ENCODE peak calls at places on chromosome 1, in nine cellular contexts. A is brain microvascular endothelial cell, Z is nephron progenitor cell, S is heart left ventricle, C is GM20000, K is HFFc6, T is mesothelial cell of epicardium, R is body of pancreas, U is BE2C. V is an unnamed sample.
A peak's percentile ranks its signal among the peaks of the same experiment; 100 is the strongest.

GRCh38 chr1:228045871-228046270 is 36.6 kb upstream of the ARF1 start:
- DNase-seq in A (no peak), Z (no peak), S (no peak), C (no peak), K (no peak), T (no peak), R (no peak), U (no peak), V (no peak)

GRCh38 chr1:93851327-93851712 is 27.7 kb downstream of the DNTTIP2 start:
- DNase-seq in A (no peak), Z (no peak), S (no peak), C (no peak), K (no peak), T (no peak), R (no peak), U (no peak), V (no peak)

GRCh38 chr1:156706647-156707008 is 1.2 kb upstream of the CRABP2 start:
- DNase-seq in A (no peak), Z (peak; percentile 82), S (peak; percentile 58), C (no peak), K (no peak), T (peak; percentile 69), R (peak; percentile 62), U (peak; percentile 40), V (no peak)

GRCh38 chr1:226365831-226366231 is 42.1 kb downstream of the PARP1 start:
- DNase-seq in A (peak; percentile 29), Z (no peak), S (no peak), C (no peak), K (no peak), T (no peak), R (no peak), U (no peak), V (no peak)

GRCh38 chr1:243712890-243713425 is 137.1 kb downstream of the AKT3 start:
- DNase-seq in A (no peak), Z (no peak), S (no peak), C (no peak), K (no peak), T (no peak), R (no peak), U (no peak), V (no peak)

GRCh38 chr1:201490708-201491131 is 16.2 kb downstream of the CSRP1 start:
- DNase-seq in A (no peak), Z (no peak), S (no peak), C (no peak), K (no peak), T (no peak), R (no peak), U (no peak), V (no peak)

GRCh38 chr1:31793586-31794285 is 22.1 kb downstream of the SPOCD1 start:
- DNase-seq in A (no peak), Z (no peak), S (no peak), C (no peak), K (no peak), T (peak; percentile 27), R (no peak), U (no peak), V (no peak)

GRCh38 chr1:43565600-43566360 is 35.1 kb downstream of the PTPRF start:
- DNase-seq in A (peak; percentile 18), Z (peak; percentile 84), S (peak; percentile 59), C (peak; percentile 88), K (no peak), T (peak; percentile 69), R (peak; percentile 75), U (peak; percentile 79), V (peak; percentile 61)

GRCh38 chr1:32767641-32768040 is 49.5 kb downstream of the YARS1 start:
- DNase-seq in A (no peak), Z (no peak), S (no peak), C (peak; percentile 9), K (no peak), T (no peak), R (peak; percentile 37), U (no peak), V (no peak)

GRCh38 chr1:2582401-2582800 is 4.2 kb upstream of the PRXL2B start:
- DNase-seq in A (no peak), Z (no peak), S (no peak), C (no peak), K (no peak), T (no peak), R (no peak), U (no peak), V (no peak)

GRCh38 chr1:147580200-147580557 is 38.9 kb downstream of the BCL9 start:
- DNase-seq in A (no peak), Z (no peak), S (no peak), C (no peak), K (no peak), T (no peak), R (no peak), U (no peak), V (no peak)

GRCh38 chr1:54701996-54702395 is 13.7 kb upstream of the TTC4 start:
- DNase-seq in A (no peak), Z (no peak), S (no peak), C (no peak), K (no peak), T (no peak), R (no peak), U (no peak), V (no peak)

GRCh38 chr1:78005755-78006154 is 1.0 kb downstream of the DNAJB4 start:
- DNase-seq in A (peak; percentile 81), Z (no peak), S (no peak), C (no peak), K (peak; percentile 86), T (no peak), R (peak; percentile 46), U (no peak), V (no peak)

GRCh38 chr1:42479621-42480020 is 16.5 kb downstream of the CCDC30 start:
- DNase-seq in A (peak; percentile 55), Z (peak; percentile 3), S (no peak), C (no peak), K (peak; percentile 7), T (no peak), R (no peak), U (peak; percentile 3), V (no peak)
- TF ChIP-seq CTCF in A (peak; percentile 41), Z (no peak), S (no peak), C (no peak), K (peak; percentile 38), T (no peak), R (no peak), U (peak; percentile 22), V (peak; percentile 35)

DNA sequence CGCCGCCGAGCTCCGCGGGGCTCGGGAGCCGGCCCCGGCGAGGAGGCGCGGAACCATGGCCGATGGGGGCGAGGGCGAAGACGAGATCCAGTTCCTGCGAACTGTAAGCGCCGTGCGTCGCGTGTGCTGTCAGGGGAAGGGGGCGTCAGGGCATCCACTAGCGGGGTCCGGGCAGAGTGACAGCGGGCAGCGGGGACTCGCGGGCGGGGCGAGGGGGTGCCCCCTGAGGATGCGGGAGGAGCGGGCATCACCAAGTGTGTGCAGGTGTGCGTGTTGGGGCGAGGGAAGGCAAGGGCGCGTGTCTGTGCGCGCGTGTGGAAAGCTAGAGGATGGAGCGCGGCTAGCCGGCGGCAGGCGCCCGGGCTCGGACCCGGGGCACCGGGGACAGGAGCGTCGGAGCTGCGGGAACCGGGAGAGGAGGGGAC is 495 bp downstream of the RYR2 start:
- DNase-seq in A (no peak), Z (no peak), S (no peak), C (no peak), K (no peak), T (no peak), R (no peak), U (peak; percentile 22), V (peak; percentile 3)
- TF ChIP-seq CTCF in A (no peak), Z (no peak), S (no peak), C (no peak), K (no peak), T (no peak), R (no peak), U (no peak), V (no peak)

GRCh38 chr1:196873385-196873784 is 14.5 kb upstream of the CFHR4 start:
- DNase-seq in A (no peak), Z (no peak), S (no peak), C (no peak), K (no peak), T (no peak), R (no peak), U (no peak), V (no peak)

GRCh38 chr1:196875935-196876334 is 11.9 kb upstream of the CFHR4 start:
- DNase-seq in A (no peak), Z (no peak), S (no peak), C (no peak), K (no peak), T (no peak), R (no peak), U (no peak), V (no peak)

GRCh38 chr1:196877964-196878363 is 9.9 kb upstream of the CFHR4 start:
- DNase-seq in A (no peak), Z (peak; percentile 56), S (no peak), C (no peak), K (no peak), T (peak; percentile 47), R (no peak), U (peak; percentile 16), V (peak; percentile 2)
- TF ChIP-seq CTCF in A (peak; percentile 13), Z (no peak), S (no peak), C (no peak), K (no peak), T (no peak), R (no peak), U (no peak), V (no peak)

GRCh38 chr1:209491031-209491430 is 92.5 kb upstream of the CAMK1G start:
- DNase-seq in A (no peak), Z (no peak), S (no peak), C (no peak), K (no peak), T (no peak), R (no peak), U (no peak), V (no peak)

GRCh38 chr1:209491897-209492296 is 91.6 kb upstream of the CAMK1G start:
- DNase-seq in A (no peak), Z (no peak), S (no peak), C (no peak), K (no peak), T (no peak), R (no peak), U (no peak), V (no peak)

GRCh38 chr1:209491496-209491895 is 92.0 kb upstream of the CAMK1G start:
- DNase-seq in A (no peak), Z (no peak), S (no peak), C (no peak), K (no peak), T (no peak), R (no peak), U (no peak), V (no peak)

GRCh38 chr1:209486861-209487260 is 96.7 kb upstream of the CAMK1G start:
- DNase-seq in A (peak; percentile 31), Z (no peak), S (no peak), C (no peak), K (peak; percentile 52), T (no peak), R (no peak), U (no peak), V (no peak)

DNA sequence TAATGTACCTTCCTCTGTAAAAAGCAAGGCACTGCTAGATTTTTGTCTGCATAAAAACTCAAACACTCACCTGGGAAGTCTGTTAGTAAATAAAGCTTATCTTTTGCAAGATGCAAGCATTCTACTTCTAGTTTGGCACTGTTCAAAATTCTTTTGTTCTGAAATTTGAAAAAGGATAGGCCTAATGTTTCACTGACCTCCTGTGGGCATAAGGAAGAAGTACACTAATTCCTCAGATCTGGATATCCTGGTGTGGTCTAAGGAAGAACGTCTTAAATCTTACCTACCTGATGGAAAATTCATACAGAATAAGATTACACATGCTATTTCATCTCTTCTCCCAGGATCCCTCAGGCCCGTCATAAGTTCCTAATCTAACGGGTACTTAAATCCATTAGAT is 93.5 kb upstream of the CAMK1G start:
- DNase-seq in A (no peak), Z (no peak), S (no peak), C (no peak), K (peak; percentile 44), T (no peak), R (no peak), U (no peak), V (no peak)
- TF ChIP-seq CTCF in A (peak; percentile 41), Z (peak; percentile 40), S (peak; percentile 18), C (no peak), K (peak; percentile 82), T (peak; percentile 41), R (no peak), U (peak; percentile 63), V (peak; percentile 68)

V was measured in neural crest cell.